ENCODE peak calls at places on chromosomes 4 and X, in nine cellular contexts. W, Z, K, G, U, X, H, Q and L are unnamed samples. For H3K9me3, the result is how much of the 10 kb centered on the place peaks cover.

GRCh38 chr4:169062861-169063197 is 52.8 kb upstream of the CBR4 start:
- DNase-seq in W (no peak), Z (no peak), K (peak), G (no peak), U (no peak), X (no peak), H (no peak), Q (no peak), L (no peak)

GRCh38 chrX:13487731-13488505 is 81.5 kb upstream of the EGFL6 start:
- DNase-seq in W (peak), Z (peak), K (peak), G (no peak), U (peak), X (peak), H (peak), Q (peak), L (peak)

GRCh38 chrX:42106556-42106955 is 183.2 kb upstream of the CASK start:
- DNase-seq in W (no peak), Z (no peak), K (peak), G (no peak), U (no peak), X (no peak), H (no peak), Q (no peak), L (no peak)

GRCh38 chrX:74535633-74536141 is 78.7 kb downstream of the RLIM start:
- DNase-seq in W (peak), Z (peak), K (peak), G (no peak), U (peak), X (peak), H (peak), Q (peak), L (no peak)

GRCh38 chrX:99914676-99915075 is 495.4 kb downstream of the PCDH19 start:
- DNase-seq in W (no peak), Z (no peak), K (no peak), G (no peak), U (no peak), X (no peak), H (no peak), Q (no peak), L (no peak)

GRCh38 chr4:48116582-48116981 is 17.5 kb downstream of the TXK start:
- DNase-seq in W (no peak), Z (no peak), K (no peak), G (no peak), U (no peak), X (no peak), H (no peak), Q (no peak), L (no peak)

GRCh38 chrX:63967541-63967940 is 182.5 kb upstream of the ARHGEF9 start:
- DNase-seq in W (no peak), Z (no peak), K (no peak), G (no peak), U (no peak), X (no peak), H (no peak), Q (no peak), L (no peak)

GRCh38 chrX:21798677-21799219 is 40.7 kb upstream of the MBTPS2 start:
- DNase-seq in W (peak), Z (no peak), K (peak), G (no peak), U (no peak), X (no peak), H (peak), Q (no peak), L (peak)

GRCh38 chrX:46759645-46759974 is 692 bp upstream of the SLC9A7 start:
- DNase-seq in W (no peak), Z (peak), K (peak), G (no peak), U (no peak), X (no peak), H (no peak), Q (no peak), L (no peak)

GRCh38 chr4:3465698-3466671 is 2.9 kb downstream of the DOK7 start:
- DNase-seq in W (peak), Z (no peak), K (no peak), G (no peak), U (no peak), X (no peak), H (no peak), Q (no peak), L (no peak)

GRCh38 chrX:2764766-2765666 is 13.2 kb downstream of the XG start:
- DNase-seq in W (no peak), Z (no peak), K (no peak), G (no peak), U (no peak), X (no peak), H (no peak), Q (no peak), L (no peak)

GRCh38 chrX:53526999-53527398 is 92.8 kb upstream of the HSD17B10 start:
- DNase-seq in W (no peak), Z (no peak), K (no peak), G (no peak), U (no peak), X (no peak), H (no peak), Q (no peak), L (no peak)

GRCh38 chr4:177696438-177696966 is 254.3 kb upstream of the AGA start:
- DNase-seq in W (no peak), Z (no peak), K (peak), G (no peak), U (no peak), X (no peak), H (no peak), Q (no peak), L (no peak)

GRCh38 chr4:173365359-173365996 is 5.3 kb upstream of the SAP30 start:
- DNase-seq in W (no peak), Z (no peak), K (no peak), G (no peak), U (no peak), X (no peak), H (no peak), Q (peak), L (no peak)

GRCh38 chr4:142607976-142608375 is 238.1 kb downstream of the INPP4B start:
- DNase-seq in W (no peak), Z (no peak), K (no peak), G (no peak), U (no peak), X (no peak), H (no peak), Q (no peak), L (no peak)

GRCh38 chr4:8919651-8920288 is 48.1 kb upstream of the HMX1 start:
- DNase-seq in W (no peak), Z (no peak), K (no peak), G (no peak), U (peak), X (no peak), H (peak), Q (no peak), L (no peak)

GRCh38 chr4:141560056-141560455 is 76.3 kb upstream of the IL15 start:
- DNase-seq in W (no peak), Z (no peak), K (peak), G (no peak), U (no peak), X (no peak), H (no peak), Q (no peak), L (no peak)

GRCh38 chr4:73964862-73965611 is 16.8 kb downstream of the PF4 start:
- DNase-seq in W (no peak), Z (no peak), K (no peak), G (no peak), U (no peak), X (no peak), H (peak), Q (no peak), L (no peak)

GRCh38 chr4:55906999-55907398 is 41.7 kb upstream of the CEP135 start:
- DNase-seq in W (no peak), Z (no peak), K (peak), G (no peak), U (no peak), X (no peak), H (no peak), Q (no peak), L (no peak)

GRCh38 chr4:126023946-126024345 is 709.2 kb downstream of the FAT4 start:
- DNase-seq in W (no peak), Z (no peak), K (peak), G (no peak), U (no peak), X (no peak), H (no peak), Q (no peak), L (no peak)

GRCh38 chr4:164783966-164784365 is 30.0 kb downstream of the SMIM31 start:
- DNase-seq in W (no peak), Z (no peak), K (no peak), G (no peak), U (no peak), X (no peak), H (no peak), Q (no peak), L (no peak)

GRCh38 chr4:86579941-86580340 is 14.2 kb upstream of the PTPN13 start:
- DNase-seq in W (no peak), Z (no peak), K (no peak), G (no peak), U (no peak), X (no peak), H (no peak), Q (no peak), L (no peak)

GRCh38 chrX:97844943-97845342 is 961.2 kb downstream of the RPA4 start:
- DNase-seq in W (no peak), Z (peak), K (no peak), G (no peak), U (no peak), X (no peak), H (no peak), Q (no peak), L (no peak)

GRCh38 chr4:53644607-53645006 is 53.3 kb upstream of the LNX1 start:
- DNase-seq in W (no peak), Z (no peak), K (no peak), G (no peak), U (no peak), X (no peak), H (peak), Q (peak), L (no peak)

GRCh38 chrX:554271-554670 is 76.3 kb upstream of the SHOX start:
- DNase-seq in W (no peak), Z (no peak), K (no peak), G (no peak), U (no peak), X (no peak), H (no peak), Q (no peak), L (no peak)

GRCh38 chr4:63063765-63064164 is 1345.5 kb downstream of the TECRL start:
- DNase-seq in W (no peak), Z (no peak), K (no peak), G (no peak), U (no peak), X (no peak), H (no peak), Q (no peak), L (no peak)

GRCh38 chr4:137905930-137906329 is 336.2 kb downstream of the SLC7A11 start:
- DNase-seq in W (no peak), Z (no peak), K (peak), G (no peak), U (no peak), X (no peak), H (no peak), Q (no peak), L (no peak)

GRCh38 chr4:102343964-102344519 is 1.2 kb downstream of the SLC39A8 start:
- DNase-seq in W (no peak), Z (no peak), K (peak), G (no peak), U (no peak), X (peak), H (no peak), Q (no peak), L (no peak)

GRCh38 chr4:97507587-97508245 is 635.6 kb downstream of the STPG2 start:
- DNase-seq in W (no peak), Z (no peak), K (no peak), G (no peak), U (no peak), X (no peak), H (no peak), Q (no peak), L (no peak)

GRCh38 chrX:104370089-104370488 is 115.4 kb upstream of the ESX1 start:
- DNase-seq in W (no peak), Z (peak), K (no peak), G (no peak), U (no peak), X (no peak), H (no peak), Q (no peak), L (no peak)

GRCh38 chr4:107896158-107896645 is 35.1 kb upstream of the CYP2U1 start:
- DNase-seq in W (no peak), Z (no peak), K (peak), G (no peak), U (no peak), X (no peak), H (no peak), Q (no peak), L (peak)

GRCh38 chr4:32858971-32859370 is 2138.8 kb downstream of the PCDH7 start:
- DNase-seq in W (no peak), Z (no peak), K (peak), G (no peak), U (no peak), X (no peak), H (no peak), Q (no peak), L (no peak)

GRCh38 chr4:148565801-148566200 is 123.6 kb upstream of the NR3C2 start:
- DNase-seq in W (no peak), Z (no peak), K (no peak), G (no peak), U (no peak), X (no peak), H (peak), Q (no peak), L (no peak)

GRCh38 chr4:79273918-79274317 is 51.9 kb downstream of the NAA11 start:
- DNase-seq in W (no peak), Z (peak), K (no peak), G (no peak), U (no peak), X (no peak), H (no peak), Q (no peak), L (no peak)

GRCh38 chr4:4323705-4324534 is 33.9 kb downstream of the ZBTB49 start:
- DNase-seq in W (no peak), Z (no peak), K (peak), G (no peak), U (peak), X (no peak), H (no peak), Q (no peak), L (no peak)

DNA sequence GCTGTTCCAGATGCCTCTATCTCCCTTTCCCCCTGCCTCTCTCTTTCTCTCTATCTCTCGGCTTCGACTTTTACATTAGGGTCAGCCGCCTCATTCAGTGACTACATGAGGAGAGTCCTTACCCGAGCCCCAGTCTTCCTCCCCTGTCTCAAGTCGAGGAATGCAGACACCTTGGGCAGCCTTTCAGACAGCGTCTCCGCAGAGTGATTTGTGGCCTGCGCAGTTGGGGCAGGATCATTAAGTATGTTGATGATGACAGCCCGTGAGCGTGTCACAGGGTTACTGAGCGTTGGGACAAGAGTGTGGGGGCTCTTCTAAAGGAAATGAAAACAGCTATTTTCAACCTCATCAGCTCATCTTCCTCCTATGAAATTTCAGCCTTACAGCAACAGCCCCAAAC is 312.1 kb upstream of the GATB start:
- DNase-seq in W (no peak), Z (no peak), K (no peak), G (no peak), U (no peak), X (no peak), H (no peak), Q (no peak), L (no peak)
- H3K9me3 ChIP-seq in W (under half), Z (under half), K (under half), G (under half), U (under half), X (under half), H (under half), Q (under half), L (under half)

GRCh38 chr4:99863-100262 is 24.4 kb upstream of the ZNF718 start:
- DNase-seq in W (no peak), Z (no peak), K (no peak), G (no peak), U (no peak), X (no peak), H (no peak), Q (no peak), L (no peak)

DNA sequence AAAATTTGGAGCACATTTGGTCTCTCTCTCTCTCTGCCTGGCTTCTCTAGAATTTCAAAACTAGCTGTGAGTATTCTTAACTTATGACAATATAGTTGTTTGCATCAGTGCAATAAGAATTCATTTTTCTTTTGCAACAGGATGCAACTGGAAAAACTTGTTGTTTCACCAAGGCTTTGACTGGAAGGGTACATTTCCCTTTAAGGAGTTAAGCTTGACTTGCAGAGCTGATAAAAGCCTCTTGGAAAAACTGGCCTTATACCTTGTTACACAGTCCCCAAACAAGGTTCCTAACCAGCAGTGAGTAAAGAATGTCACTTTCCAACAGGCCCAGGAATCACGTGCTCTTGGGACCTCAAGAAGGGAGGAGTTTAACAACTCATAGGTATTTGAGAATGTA is 25.9 kb upstream of the ZNF718 start:
- DNase-seq in W (no peak), Z (no peak), K (no peak), G (no peak), U (no peak), X (no peak), H (no peak), Q (no peak), L (no peak)
- H3K9me3 ChIP-seq in W (under half), Z (under half), K (half or more), G (under half), U (half or more), X (under half), H (half or more), Q (half or more), L (half or more)

GRCh38 chr4:14632041-14632440 is 370.2 kb upstream of the CPEB2 start:
- DNase-seq in W (no peak), Z (peak), K (no peak), G (no peak), U (no peak), X (no peak), H (no peak), Q (no peak), L (no peak)
- H3K9me3 ChIP-seq in W (under half), Z (under half), K (under half), G (under half), U (under half), X (under half), H (under half), Q (under half), L (under half)

GRCh38 chr4:28386776-28387175 is 1526.1 kb downstream of the STIM2 start:
- DNase-seq in W (no peak), Z (no peak), K (no peak), G (no peak), U (no peak), X (no peak), H (no peak), Q (no peak), L (no peak)

GRCh38 chr4:28391877-28392276 is 1531.2 kb downstream of the STIM2 start:
- DNase-seq in W (no peak), Z (no peak), K (peak), G (no peak), U (no peak), X (no peak), H (no peak), Q (no peak), L (no peak)

DNA sequence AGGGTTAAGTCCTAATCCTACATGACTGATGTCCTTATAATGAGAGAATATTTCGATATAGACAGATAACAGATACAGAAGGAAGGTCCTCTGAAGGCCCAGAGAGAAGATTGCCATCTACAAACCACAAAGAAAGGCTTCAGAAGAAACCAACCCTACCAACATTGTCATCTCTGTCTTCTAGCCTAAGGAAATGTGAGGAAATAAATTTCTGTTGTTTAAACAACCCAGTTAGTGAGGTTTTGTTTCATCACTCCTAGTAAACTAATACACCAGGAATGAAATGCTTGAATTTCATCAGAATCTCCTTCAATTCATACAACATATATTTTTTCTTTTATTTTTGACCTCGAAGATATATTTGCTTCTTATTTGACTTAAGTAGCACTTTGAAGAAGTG is 1527.8 kb downstream of the STIM2 start:
- DNase-seq in W (no peak), Z (no peak), K (peak), G (no peak), U (no peak), X (no peak), H (no peak), Q (no peak), L (no peak)
- H3K9me3 ChIP-seq in W (under half), Z (under half), K (under half), G (under half), U (under half), X (under half), H (under half), Q (under half), L (under half)

GRCh38 chrX:153650959-153651358 is 4.0 kb downstream of the DUSP9 start:
- DNase-seq in W (no peak), Z (no peak), K (no peak), G (no peak), U (peak), X (no peak), H (no peak), Q (no peak), L (no peak)

GRCh38 chrX:153649915-153650782 is 3.1 kb downstream of the DUSP9 start:
- DNase-seq in W (no peak), Z (no peak), K (no peak), G (no peak), U (peak), X (no peak), H (no peak), Q (no peak), L (no peak)

GRCh38 chrX:153653556-153653955 is 6.6 kb downstream of the DUSP9 start:
- DNase-seq in W (no peak), Z (no peak), K (no peak), G (no peak), U (no peak), X (no peak), H (no peak), Q (no peak), L (no peak)

GRCh38 chrX:153649178-153649914 is 2.3 kb downstream of the DUSP9 start:
- DNase-seq in W (no peak), Z (peak), K (no peak), G (no peak), U (peak), X (peak), H (no peak), Q (no peak), L (no peak)

GRCh38 chrX:153651540-153652079 is 4.6 kb downstream of the DUSP9 start:
- DNase-seq in W (no peak), Z (peak), K (no peak), G (no peak), U (no peak), X (no peak), H (no peak), Q (no peak), L (no peak)
- H3K9me3 ChIP-seq in W (under half), Z (under half), K (under half), G (under half), U (under half), X (under half), H (under half), Q (under half), L (under half)

DNA sequence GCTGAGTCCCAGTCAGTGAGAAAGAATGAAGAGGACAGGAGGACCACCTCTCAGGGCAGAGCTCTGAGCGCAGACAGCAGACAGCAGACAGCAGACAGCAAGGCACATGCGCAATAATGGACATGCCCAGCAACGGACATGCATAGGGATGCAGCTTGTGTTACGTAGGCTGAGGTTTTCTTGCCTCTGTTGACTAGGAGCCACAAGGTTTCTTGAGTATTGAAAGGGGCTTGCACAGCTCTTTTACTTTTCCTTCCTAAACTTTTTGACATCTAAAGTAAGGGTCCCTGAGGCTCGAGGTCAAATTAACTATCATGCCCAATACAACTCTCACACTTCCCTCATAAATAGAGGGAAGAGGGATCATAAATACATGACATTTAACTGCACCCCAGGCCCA is at the start of gene PAGE3:
- DNase-seq in W (no peak), Z (no peak), K (no peak), G (no peak), U (no peak), X (no peak), H (no peak), Q (no peak), L (no peak)
- H3K9me3 ChIP-seq in W (under half), Z (under half), K (under half), G (under half), U (under half), X (under half), H (under half), Q (under half), L (under half)

GRCh38 chr4:167544391-167544790 is 310.1 kb upstream of the SPOCK3 start:
- DNase-seq in W (no peak), Z (no peak), K (no peak), G (no peak), U (no peak), X (no peak), H (no peak), Q (no peak), L (no peak)
- H3K9me3 ChIP-seq in W (under half), Z (under half), K (under half), G (under half), U (under half), X (under half), H (under half), Q (under half), L (under half)

GRCh38 chrX:5054852-5055251 is 1173.8 kb downstream of the NLGN4X start:
- DNase-seq in W (no peak), Z (no peak), K (no peak), G (no peak), U (no peak), X (no peak), H (no peak), Q (no peak), L (no peak)
- H3K9me3 ChIP-seq in W (under half), Z (under half), K (under half), G (under half), U (under half), X (under half), H (under half), Q (under half), L (under half)